ENCODE peak calls at places on chromosomes 1 and 21, in six cellular contexts. V, Q, N, Z, C and T are unnamed samples.
A peak's percentile ranks its signal among the peaks of the same experiment; 100 is the strongest.

GRCh38 chr1:53792751-53793150 is 45.3 kb downstream of the NDC1 start:
- DNase-seq in Q (no peak), Z (no peak), V (no peak), N (no peak), C (no peak), T (no peak)

GRCh38 chr1:87904668-87905067 is 576.0 kb downstream of the LMO4 start:
- DNase-seq in Z (no peak), V (no peak), N (no peak), C (no peak), Q (no peak), T (no peak)

GRCh38 chr1:67760030-67760821 is 73.0 kb downstream of the GNG12 start:
- DNase-seq in Z (peak; percentile 76), V (no peak), N (peak; percentile 72), C (peak; percentile 68), Q (peak; percentile 55), T (peak; percentile 12)

GRCh38 chr1:113991467-113991997 is 12.3 kb downstream of the OLFML3 start:
- DNase-seq in V (no peak), C (no peak), Z (peak; percentile 75), Q (no peak), N (no peak), T (no peak)

GRCh38 chr21:23950344-23950743 is 1656.9 kb downstream of the MRPL39 start:
- DNase-seq in C (no peak), V (no peak), Z (no peak), Q (no peak), N (no peak), T (no peak)

GRCh38 chr1:30550365-30551220 is 172.8 kb downstream of the MATN1 start:
- DNase-seq in Q (no peak), V (no peak), C (no peak), N (no peak), Z (no peak), T (no peak)

GRCh38 chr1:173269490-173270230 is 62.5 kb upstream of the TNFSF4 start:
- DNase-seq in C (no peak), Z (no peak), V (no peak), Q (no peak), N (peak; percentile 85), T (no peak)

GRCh38 chr1:116128669-116129068 is 17.5 kb downstream of the MAB21L3 start:
- DNase-seq in C (no peak), Q (no peak), Z (no peak), V (no peak), N (no peak), T (no peak)

GRCh38 chr1:39195166-39196111 is 9.1 kb upstream of the MACF1 start:
- DNase-seq in V (no peak), Q (no peak), N (no peak), C (no peak), Z (no peak), T (no peak)

GRCh38 chr1:44801491-44802305 is 1.5 kb downstream of the PLK3 start:
- DNase-seq in Q (no peak), V (peak; percentile 67), Z (no peak), C (no peak), N (no peak), T (peak; percentile 14)

GRCh38 chr1:211610779-211611556 is 32.0 kb upstream of the SLC30A1 start:
- DNase-seq in V (no peak), Z (peak; percentile 29), Q (no peak), C (no peak), N (no peak), T (no peak)

GRCh38 chr1:2871246-2871815 is 69.8 kb upstream of the TTC34 start:
- DNase-seq in C (no peak), N (no peak), Q (no peak), V (no peak), Z (no peak), T (no peak)

GRCh38 chr1:2877391-2877790 is 75.9 kb upstream of the TTC34 start:
- DNase-seq in V (no peak), Z (no peak), N (no peak), Q (no peak), C (no peak), T (no peak)

GRCh38 chr1:2875677-2876531 is 74.4 kb upstream of the TTC34 start:
- DNase-seq in Q (no peak), C (no peak), Z (no peak), V (no peak), N (no peak), T (no peak)

GRCh38 chr1:2876846-2877245 is 75.4 kb upstream of the TTC34 start:
- DNase-seq in C (no peak), V (no peak), Z (no peak), N (no peak), Q (no peak), T (no peak)

DNA sequence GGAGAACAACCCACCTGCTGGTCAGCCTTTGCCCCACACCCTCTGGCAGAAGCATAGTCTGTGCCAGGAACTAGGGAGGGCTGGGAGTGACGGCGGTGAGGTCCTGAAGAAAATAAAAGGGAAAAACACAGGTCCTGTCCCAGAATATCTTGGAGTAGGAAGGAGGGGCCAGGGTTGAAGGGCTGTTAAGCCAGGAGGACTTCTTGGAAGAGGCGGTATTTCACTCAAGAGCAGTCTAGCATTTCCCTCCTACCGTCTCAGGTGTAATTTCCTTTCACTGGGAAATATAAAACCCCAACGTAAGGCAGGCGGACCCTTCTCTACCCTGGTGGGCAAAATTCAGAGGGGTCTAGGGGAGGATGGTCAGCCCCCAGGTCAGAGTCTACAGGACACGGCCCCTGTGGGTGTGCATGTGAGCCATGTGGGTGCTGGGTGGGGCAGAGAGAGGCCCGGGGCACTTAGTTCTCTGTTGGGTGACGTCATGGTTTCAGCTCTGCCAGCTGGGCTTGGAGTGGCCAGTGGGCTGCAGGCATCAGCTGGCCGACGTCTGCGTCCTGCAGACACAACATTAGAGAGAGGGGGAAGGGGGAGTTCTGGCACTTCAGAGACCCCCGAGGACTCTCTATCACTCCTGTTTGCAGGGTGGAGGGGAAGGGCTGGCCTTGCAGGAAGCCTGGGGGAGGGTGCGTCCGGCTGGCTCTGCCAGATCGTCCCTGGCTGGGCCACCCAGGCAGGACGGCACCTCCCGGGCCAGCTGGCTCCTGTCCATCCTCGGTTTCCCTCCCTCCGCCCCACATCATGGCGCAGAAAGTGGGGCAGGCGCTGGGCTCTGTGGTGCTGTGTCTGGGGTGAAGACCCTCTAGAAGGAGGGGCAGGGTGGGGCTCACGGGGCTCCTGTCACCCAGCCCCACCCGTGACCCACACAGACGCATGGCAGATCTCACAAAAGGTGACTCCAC is 73.0 kb upstream of the TTC34 start:
- DNase-seq in N (no peak), V (no peak), C (no peak), Q (no peak), Z (no peak), T (no peak)
- H3K27ac ChIP-seq in N (no peak overlapping the region), V (no peak overlapping the region), C (no peak overlapping the region), Q (peak overlapping the region; percentile 9), Z (no peak overlapping the region), T (no peak overlapping the region)

GRCh38 chr21:39022901-39023693 is 160.2 kb downstream of the PSMG1 start:
- DNase-seq in V (peak; percentile 90), N (no peak), C (no peak), Q (peak; percentile 67), Z (peak; percentile 58), T (no peak)
- H3K27ac ChIP-seq in V (peak overlapping the region; percentile 70), N (no peak overlapping the region), C (no peak overlapping the region), Q (peak overlapping the region; percentile 71), Z (no peak overlapping the region), T (no peak overlapping the region)

DNA sequence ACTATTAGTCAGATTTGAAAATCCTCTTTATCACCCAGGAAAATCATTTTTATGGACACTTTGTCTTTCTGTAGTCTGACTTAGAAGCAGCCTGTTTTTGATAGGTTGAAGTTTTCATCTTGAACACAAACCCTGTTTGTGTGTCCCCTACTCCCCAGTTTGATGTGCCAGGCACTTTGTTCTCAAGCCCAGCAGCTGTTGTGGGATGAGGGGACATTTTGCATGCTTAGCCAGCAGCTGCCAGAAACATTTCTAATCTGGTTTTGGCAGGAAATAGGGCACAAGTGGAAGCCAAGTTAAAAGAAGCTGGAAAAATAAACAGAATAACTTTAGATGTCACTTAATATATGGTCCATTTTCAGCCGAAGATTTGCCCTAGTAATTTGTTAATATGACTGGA is 29.9 kb downstream of the ACTN2 start:
- DNase-seq in N (no peak), C (no peak), Q (no peak), V (no peak), Z (no peak), T (no peak)
- H3K27ac ChIP-seq in N (no peak overlapping the region), C (no peak overlapping the region), Q (no peak overlapping the region), V (no peak overlapping the region), Z (no peak overlapping the region), T (no peak overlapping the region)

DNA sequence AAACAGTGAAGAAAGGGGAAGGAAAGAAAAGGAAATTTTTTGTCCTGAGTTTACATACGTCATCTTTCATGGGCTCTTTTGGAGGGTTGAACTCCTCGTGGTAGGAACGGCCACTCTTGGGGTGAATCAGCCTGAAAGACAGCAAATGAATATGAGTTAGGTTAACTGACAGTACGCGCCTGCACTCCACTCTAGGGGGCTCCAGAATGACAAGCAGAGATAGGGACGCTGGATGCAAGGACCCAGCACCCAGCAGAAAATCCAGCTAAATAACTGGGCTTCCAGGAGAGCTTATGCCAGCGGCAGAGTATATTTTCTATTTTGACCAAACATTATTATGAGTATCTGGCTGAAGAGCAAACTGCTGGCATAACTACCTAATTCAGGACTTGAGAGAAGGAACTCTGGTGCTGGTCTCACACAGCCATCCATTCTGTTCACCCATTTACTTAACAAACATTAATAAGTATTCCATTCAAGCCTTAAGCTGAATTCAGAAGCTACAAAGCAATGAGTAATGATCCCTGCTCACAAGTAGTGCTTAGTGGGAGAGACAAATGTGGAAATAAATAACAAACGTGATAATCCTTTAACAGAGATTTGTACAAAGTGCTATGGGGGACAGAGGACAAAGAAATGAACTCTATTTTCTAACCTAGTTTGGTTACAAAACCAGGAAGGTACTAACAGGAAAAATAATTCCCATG is 22.1 kb downstream of the AK2 start:
- DNase-seq in V (no peak), Z (no peak), C (no peak), Q (no peak), N (no peak), T (no peak)
- H3K27ac ChIP-seq in V (no peak overlapping the region), Z (no peak overlapping the region), C (no peak overlapping the region), Q (no peak overlapping the region), N (no peak overlapping the region), T (no peak overlapping the region)

GRCh38 chr21:42691901-42692559 is 38.6 kb downstream of the PDE9A start:
- DNase-seq in N (no peak), V (peak; percentile 29), Q (no peak), Z (no peak), C (no peak), T (no peak)

GRCh38 chr21:42688226-42688840 is 34.9 kb downstream of the PDE9A start:
- DNase-seq in Q (no peak), N (no peak), Z (no peak), V (no peak), C (no peak), T (no peak)

GRCh38 chr21:42692688-42693087 is 39.3 kb downstream of the PDE9A start:
- DNase-seq in V (peak; percentile 48), N (no peak), Z (no peak), C (no peak), Q (no peak), T (no peak)

GRCh38 chr21:42688841-42689371 is 35.5 kb downstream of the PDE9A start:
- DNase-seq in N (no peak), C (no peak), Q (no peak), Z (no peak), V (peak; percentile 64), T (no peak)

DNA sequence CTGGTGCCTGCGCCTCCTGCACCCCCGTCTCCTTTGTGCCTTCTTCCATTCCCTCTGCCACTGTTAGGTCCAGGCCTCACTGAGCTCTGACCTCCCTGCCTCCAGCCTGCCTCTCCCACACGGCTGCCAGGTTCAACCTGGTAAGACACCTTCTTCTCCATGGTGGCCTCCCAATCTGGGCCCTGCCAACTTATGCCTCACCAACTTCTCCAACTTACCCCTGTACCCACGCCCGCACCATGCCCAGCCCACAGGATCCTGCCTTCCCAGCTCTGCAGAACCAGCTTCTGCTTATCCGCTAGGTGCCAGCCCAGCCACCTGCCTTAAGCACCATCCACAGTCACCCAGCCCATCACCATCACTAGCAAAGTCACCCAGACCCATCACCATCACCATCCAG is 37.2 kb downstream of the PDE9A start:
- DNase-seq in V (peak; percentile 49), Z (no peak), Q (no peak), N (no peak), C (no peak), T (no peak)
- H3K27ac ChIP-seq in V (no peak overlapping the region), Z (no peak overlapping the region), Q (no peak overlapping the region), N (no peak overlapping the region), C (no peak overlapping the region), T (no peak overlapping the region)